ENCODE peak calls at places on chromosomes 11 and 22, in eight cellular contexts. One of them, this sample, is unnamed.

GRCh38 chr11:63459586-63459985 is 31.4 kb downstream of the PLAAT5 start:
- DNase-seq in colonic mucosa: no peak
- DNase-seq in K562: no peak
- DNase-seq in spleen: no peak
- DNase-seq in tibial nerve: no peak
- DNase-seq in upper lobe of left lung: no peak
- DNase-seq in GM23248: no peak
- DNase-seq in HCT116: no peak
- DNase-seq in this sample: no peak

GRCh38 chr11:69666752-69667536 is 8.2 kb downstream of the LTO1 start:
- DNase-seq in colonic mucosa: no peak
- DNase-seq in K562: no peak
- DNase-seq in spleen: peak; percentile 51
- DNase-seq in tibial nerve: no peak
- DNase-seq in upper lobe of left lung: peak; percentile 54
- DNase-seq in GM23248: no peak
- DNase-seq in HCT116: no peak
- DNase-seq in this sample: peak; percentile 68

GRCh38 chr22:38802671-38803121 is 8.8 kb upstream of the DNAL4 start:
- DNase-seq in colonic mucosa: peak; percentile 28
- DNase-seq in K562: peak; percentile 13
- DNase-seq in spleen: no peak
- DNase-seq in tibial nerve: peak; percentile 28
- DNase-seq in upper lobe of left lung: no peak
- DNase-seq in GM23248: peak; percentile 99
- DNase-seq in HCT116: peak; percentile 62
- DNase-seq in this sample: peak; percentile 86

GRCh38 chr11:26227311-26227710 is 104.6 kb upstream of the ANO3 start:
- DNase-seq in colonic mucosa: no peak
- DNase-seq in K562: no peak
- DNase-seq in spleen: no peak
- DNase-seq in tibial nerve: no peak
- DNase-seq in upper lobe of left lung: no peak
- DNase-seq in GM23248: peak; percentile 91
- DNase-seq in HCT116: no peak
- DNase-seq in this sample: no peak

GRCh38 chr11:131038597-131038996 is 122.3 kb upstream of the SNX19 start:
- DNase-seq in colonic mucosa: no peak
- DNase-seq in K562: peak; percentile 29
- DNase-seq in spleen: no peak
- DNase-seq in tibial nerve: no peak
- DNase-seq in upper lobe of left lung: no peak
- DNase-seq in GM23248: peak; percentile 53
- DNase-seq in HCT116: no peak
- DNase-seq in this sample: no peak

GRCh38 chr22:23065069-23065451 is 5.3 kb upstream of the GNAZ start:
- DNase-seq in colonic mucosa: no peak
- DNase-seq in K562: peak; percentile 55
- DNase-seq in spleen: peak; percentile 43
- DNase-seq in tibial nerve: no peak
- DNase-seq in upper lobe of left lung: no peak
- DNase-seq in GM23248: no peak
- DNase-seq in HCT116: no peak
- DNase-seq in this sample: peak; percentile 41

GRCh38 chr11:97722065-97722464 is 1298.7 kb upstream of the CNTN5 start:
- DNase-seq in colonic mucosa: no peak
- DNase-seq in K562: no peak
- DNase-seq in spleen: no peak
- DNase-seq in tibial nerve: no peak
- DNase-seq in upper lobe of left lung: no peak
- DNase-seq in GM23248: no peak
- DNase-seq in HCT116: no peak
- DNase-seq in this sample: peak; percentile 28

GRCh38 chr11:5618807-5619206 is 6.0 kb upstream of the TRIM34 start:
- DNase-seq in colonic mucosa: no peak
- DNase-seq in K562: no peak
- DNase-seq in spleen: no peak
- DNase-seq in tibial nerve: no peak
- DNase-seq in upper lobe of left lung: no peak
- DNase-seq in GM23248: peak; percentile 93
- DNase-seq in HCT116: no peak
- DNase-seq in this sample: no peak

GRCh38 chr11:95128602-95129001 is 39.0 kb downstream of the ENDOD1 start:
- DNase-seq in colonic mucosa: no peak
- DNase-seq in K562: no peak
- DNase-seq in spleen: no peak
- DNase-seq in tibial nerve: no peak
- DNase-seq in upper lobe of left lung: no peak
- DNase-seq in GM23248: no peak
- DNase-seq in HCT116: no peak
- DNase-seq in this sample: no peak

GRCh38 chr11:11980200-11980599 is 28.2 kb downstream of the DKK3 start:
- DNase-seq in colonic mucosa: no peak
- DNase-seq in K562: no peak
- DNase-seq in spleen: no peak
- DNase-seq in tibial nerve: no peak
- DNase-seq in upper lobe of left lung: no peak
- DNase-seq in GM23248: no peak
- DNase-seq in HCT116: no peak
- DNase-seq in this sample: no peak

GRCh38 chr11:11980841-11981308 is 27.6 kb downstream of the DKK3 start:
- DNase-seq in colonic mucosa: no peak
- DNase-seq in K562: no peak
- DNase-seq in spleen: no peak
- DNase-seq in tibial nerve: no peak
- DNase-seq in upper lobe of left lung: no peak
- DNase-seq in GM23248: peak; percentile 40
- DNase-seq in HCT116: no peak
- DNase-seq in this sample: no peak

GRCh38 chr11:11978792-11979486 is 29.5 kb downstream of the DKK3 start:
- DNase-seq in colonic mucosa: peak; percentile 36
- DNase-seq in K562: no peak
- DNase-seq in spleen: peak; percentile 33
- DNase-seq in tibial nerve: peak; percentile 48
- DNase-seq in upper lobe of left lung: no peak
- DNase-seq in GM23248: peak; percentile 75
- DNase-seq in HCT116: no peak
- DNase-seq in this sample: peak; percentile 92

GRCh38 chr11:11978098-11978637 is 30.3 kb downstream of the DKK3 start:
- DNase-seq in colonic mucosa: no peak
- DNase-seq in K562: no peak
- DNase-seq in spleen: no peak
- DNase-seq in tibial nerve: no peak
- DNase-seq in upper lobe of left lung: no peak
- DNase-seq in GM23248: no peak
- DNase-seq in HCT116: no peak
- DNase-seq in this sample: no peak

GRCh38 chr11:11979487-11980117 is 28.8 kb downstream of the DKK3 start:
- DNase-seq in colonic mucosa: no peak
- DNase-seq in K562: no peak
- DNase-seq in spleen: no peak
- DNase-seq in tibial nerve: no peak
- DNase-seq in upper lobe of left lung: no peak
- DNase-seq in GM23248: peak; percentile 88
- DNase-seq in HCT116: no peak
- DNase-seq in this sample: no peak
- H3K4me1 ChIP-seq in colonic mucosa: peaks cover 4% of the 10 kb centered on the region
- H3K4me1 ChIP-seq in K562: peaks cover 4% of the 10 kb centered on the region
- H3K4me1 ChIP-seq in spleen: peaks cover 54% of the 10 kb centered on the region
- H3K4me1 ChIP-seq in tibial nerve: peaks cover 87% of the 10 kb centered on the region
- H3K4me1 ChIP-seq in upper lobe of left lung: peaks cover 42% of the 10 kb centered on the region
- H3K4me1 ChIP-seq in GM23248: peaks cover 85% of the 10 kb centered on the region
- H3K4me1 ChIP-seq in HCT116: peaks cover 44% of the 10 kb centered on the region
- H3K4me1 ChIP-seq in this sample: peaks cover 38% of the 10 kb centered on the region

DNA sequence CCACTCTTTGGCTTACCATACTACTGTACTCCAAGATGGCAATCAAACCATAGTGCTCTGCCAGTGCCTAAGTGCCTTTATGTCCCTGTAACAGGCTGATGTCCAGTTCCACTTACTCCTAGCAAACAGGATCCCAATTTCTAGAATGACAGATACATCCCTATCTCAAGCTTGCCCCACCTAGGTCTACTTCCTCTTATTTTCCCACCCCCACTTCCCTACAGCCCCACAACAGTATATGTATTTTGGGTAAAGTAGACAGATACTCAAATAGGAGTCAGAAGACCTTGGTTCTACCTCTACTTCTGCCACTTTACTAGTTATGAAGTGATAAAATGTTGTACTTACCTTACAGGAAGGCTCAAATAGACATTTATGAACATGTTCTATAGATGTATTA is 24.1 kb downstream of the SIK3 start:
- DNase-seq in colonic mucosa: no peak
- DNase-seq in K562: no peak
- DNase-seq in spleen: no peak
- DNase-seq in tibial nerve: no peak
- DNase-seq in upper lobe of left lung: no peak
- DNase-seq in GM23248: no peak
- DNase-seq in HCT116: no peak
- DNase-seq in this sample: no peak
- H3K4me1 ChIP-seq in colonic mucosa: peaks cover 7% of the 10 kb centered on the region
- H3K4me1 ChIP-seq in K562: peaks cover 29% of the 10 kb centered on the region
- H3K4me1 ChIP-seq in spleen: peaks cover 100% of the 10 kb centered on the region
- H3K4me1 ChIP-seq in tibial nerve: peaks cover 85% of the 10 kb centered on the region
- H3K4me1 ChIP-seq in upper lobe of left lung: peaks cover 59% of the 10 kb centered on the region
- H3K4me1 ChIP-seq in GM23248: peaks cover 28% of the 10 kb centered on the region
- H3K4me1 ChIP-seq in HCT116: peaks cover 46% of the 10 kb centered on the region
- H3K4me1 ChIP-seq in this sample: peaks cover 27% of the 10 kb centered on the region

DNA sequence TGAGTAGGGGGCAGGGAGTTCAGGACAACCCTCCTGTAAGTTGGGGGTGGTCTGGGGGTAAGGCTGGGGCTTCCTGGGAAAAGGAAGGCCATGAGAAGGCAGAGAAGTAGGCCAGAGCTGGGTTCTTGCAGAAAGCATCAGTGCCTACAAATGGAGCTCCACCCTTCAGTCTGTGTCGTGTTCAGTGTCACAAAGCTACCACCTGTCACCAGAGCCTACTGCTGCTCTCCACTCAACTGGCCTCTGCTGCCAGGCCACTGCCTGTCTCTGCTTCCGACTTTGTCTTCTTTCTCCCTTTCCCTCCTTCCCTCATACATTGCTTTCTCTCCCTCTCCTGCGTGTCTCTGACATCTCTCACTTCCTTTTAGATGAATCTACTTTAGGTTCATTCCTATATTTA is 3.4 kb upstream of the WBP2NL start:
- DNase-seq in colonic mucosa: no peak
- DNase-seq in K562: no peak
- DNase-seq in spleen: no peak
- DNase-seq in tibial nerve: no peak
- DNase-seq in upper lobe of left lung: no peak
- DNase-seq in GM23248: no peak
- DNase-seq in HCT116: no peak
- DNase-seq in this sample: no peak
- H3K4me1 ChIP-seq in colonic mucosa: no peaks in the 10 kb centered on the region
- H3K4me1 ChIP-seq in K562: peaks cover 6% of the 10 kb centered on the region
- H3K4me1 ChIP-seq in spleen: peaks cover 14% of the 10 kb centered on the region
- H3K4me1 ChIP-seq in tibial nerve: peaks cover 12% of the 10 kb centered on the region
- H3K4me1 ChIP-seq in upper lobe of left lung: peaks cover 20% of the 10 kb centered on the region
- H3K4me1 ChIP-seq in GM23248: no peaks in the 10 kb centered on the region
- H3K4me1 ChIP-seq in HCT116: no peaks in the 10 kb centered on the region
- H3K4me1 ChIP-seq in this sample: no peaks in the 10 kb centered on the region

GRCh38 chr11:10725907-10726253 is 25.2 kb upstream of the CTR9 start:
- DNase-seq in colonic mucosa: no peak
- DNase-seq in K562: no peak
- DNase-seq in spleen: no peak
- DNase-seq in tibial nerve: no peak
- DNase-seq in upper lobe of left lung: no peak
- DNase-seq in GM23248: no peak
- DNase-seq in HCT116: no peak
- DNase-seq in this sample: no peak

GRCh38 chr11:10728779-10729472 is 22.1 kb upstream of the CTR9 start:
- DNase-seq in colonic mucosa: no peak
- DNase-seq in K562: no peak
- DNase-seq in spleen: no peak
- DNase-seq in tibial nerve: no peak
- DNase-seq in upper lobe of left lung: peak; percentile 39
- DNase-seq in GM23248: peak; percentile 57
- DNase-seq in HCT116: no peak
- DNase-seq in this sample: peak; percentile 69

GRCh38 chr11:10728154-10728553 is 22.9 kb upstream of the CTR9 start:
- DNase-seq in colonic mucosa: no peak
- DNase-seq in K562: no peak
- DNase-seq in spleen: no peak
- DNase-seq in tibial nerve: no peak
- DNase-seq in upper lobe of left lung: no peak
- DNase-seq in GM23248: peak; percentile 10
- DNase-seq in HCT116: no peak
- DNase-seq in this sample: no peak

GRCh38 chr11:10725114-10725906 is 25.7 kb upstream of the CTR9 start:
- DNase-seq in colonic mucosa: no peak
- DNase-seq in K562: no peak
- DNase-seq in spleen: no peak
- DNase-seq in tibial nerve: no peak
- DNase-seq in upper lobe of left lung: no peak
- DNase-seq in GM23248: peak; percentile 87
- DNase-seq in HCT116: peak; percentile 79
- DNase-seq in this sample: no peak

GRCh38 chr11:10727259-10727851 is 23.7 kb upstream of the CTR9 start:
- DNase-seq in colonic mucosa: no peak
- DNase-seq in K562: no peak
- DNase-seq in spleen: no peak
- DNase-seq in tibial nerve: no peak
- DNase-seq in upper lobe of left lung: no peak
- DNase-seq in GM23248: peak; percentile 65
- DNase-seq in HCT116: no peak
- DNase-seq in this sample: no peak
- H3K4me1 ChIP-seq in colonic mucosa: no peaks in the 10 kb centered on the region
- H3K4me1 ChIP-seq in K562: peaks cover 6% of the 10 kb centered on the region
- H3K4me1 ChIP-seq in spleen: no peaks in the 10 kb centered on the region
- H3K4me1 ChIP-seq in tibial nerve: no peaks in the 10 kb centered on the region
- H3K4me1 ChIP-seq in upper lobe of left lung: no peaks in the 10 kb centered on the region
- H3K4me1 ChIP-seq in GM23248: peaks cover 42% of the 10 kb centered on the region
- H3K4me1 ChIP-seq in HCT116: peaks cover 56% of the 10 kb centered on the region
- H3K4me1 ChIP-seq in this sample: no peaks in the 10 kb centered on the region

DNA sequence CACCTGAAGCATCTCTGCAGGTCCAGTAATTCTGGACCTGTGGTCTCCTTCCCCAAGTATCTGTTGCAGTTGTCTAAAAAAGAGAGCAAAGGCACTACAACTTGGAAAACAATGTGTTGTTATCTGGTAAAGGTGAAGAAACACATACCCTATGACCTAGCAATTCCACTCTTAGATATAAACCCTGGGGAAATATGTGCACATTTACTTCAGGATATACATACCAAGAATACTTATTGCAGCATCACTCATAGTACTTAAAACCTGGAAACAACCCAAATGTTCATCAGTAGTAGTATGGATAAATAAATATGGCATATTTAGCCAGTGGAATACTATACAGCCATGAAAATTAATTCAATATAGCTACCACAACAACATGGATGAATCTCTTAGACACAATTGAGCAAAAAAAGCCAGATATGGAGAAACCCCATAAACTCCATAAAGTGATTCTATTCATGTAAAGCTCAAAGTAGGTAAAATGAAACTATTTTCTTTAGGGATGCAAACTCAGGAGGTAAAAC is 26.1 kb upstream of the MICAL2 start:
- DNase-seq in colonic mucosa: no peak
- DNase-seq in K562: no peak
- DNase-seq in spleen: no peak
- DNase-seq in tibial nerve: no peak
- DNase-seq in upper lobe of left lung: no peak
- DNase-seq in GM23248: no peak
- DNase-seq in HCT116: no peak
- DNase-seq in this sample: no peak
- H3K4me1 ChIP-seq in colonic mucosa: no peaks in the 10 kb centered on the region
- H3K4me1 ChIP-seq in K562: peaks cover 10% of the 10 kb centered on the region
- H3K4me1 ChIP-seq in spleen: peaks cover 43% of the 10 kb centered on the region
- H3K4me1 ChIP-seq in tibial nerve: peaks cover 45% of the 10 kb centered on the region
- H3K4me1 ChIP-seq in upper lobe of left lung: peaks cover 40% of the 10 kb centered on the region
- H3K4me1 ChIP-seq in GM23248: peaks cover 50% of the 10 kb centered on the region
- H3K4me1 ChIP-seq in HCT116: peaks cover 57% of the 10 kb centered on the region
- H3K4me1 ChIP-seq in this sample: peaks cover 16% of the 10 kb centered on the region